ENCODE peak calls at places on chromosomes 12 and 14, in eight cellular contexts. X is kidney epithelial cell; V is IMR-90; I is activated CD4-positive, alpha-beta T cell treated with anti-CD3 and anti-CD28 coated beads, Interleukin-2, amount 50 U/mL, for 24 hours; E is suprapubic skin; W is HCT116; U is AG09319; Z is posterior cingulate gyrus. R is an unnamed sample.

GRCh38 chr12:120581998-120582397 is 796 bp upstream of the POP5 start:
- DNase-seq in X (no peak), V (peak), I (peak), E (no peak), W (no peak), U (no peak), Z (no peak), R (no peak)

GRCh38 chr12:125283521-125283920 is 218.3 kb downstream of the AACS start:
- DNase-seq in X (no peak), V (no peak), I (no peak), E (no peak), W (no peak), U (no peak), Z (no peak), R (no peak)

GRCh38 chr12:94697631-94698030 is 47.3 kb upstream of the TMCC3 start:
- DNase-seq in X (no peak), V (no peak), I (no peak), E (no peak), W (no peak), U (no peak), Z (no peak), R (no peak)

GRCh38 chr12:80064269-80064668 is 35.1 kb upstream of the OTOGL start:
- DNase-seq in X (no peak), V (peak), I (no peak), E (no peak), W (no peak), U (no peak), Z (no peak), R (no peak)

GRCh38 chr12:111359231-111359913 is 9.5 kb downstream of the PHETA1 start:
- DNase-seq in X (no peak), V (no peak), I (peak), E (no peak), W (no peak), U (no peak), Z (no peak), R (no peak)

GRCh38 chr12:20508962-20509361 is 140.6 kb downstream of the PDE3A start:
- DNase-seq in X (no peak), V (no peak), I (no peak), E (no peak), W (no peak), U (no peak), Z (no peak), R (no peak)

GRCh38 chr12:108981835-108982234 is 39.0 kb downstream of the SVOP start:
- DNase-seq in X (no peak), V (no peak), I (no peak), E (no peak), W (no peak), U (no peak), Z (no peak), R (no peak)

GRCh38 chr14:56905282-56905681 is 95.0 kb upstream of the OTX2 start:
- DNase-seq in X (no peak), V (no peak), I (no peak), E (no peak), W (no peak), U (no peak), Z (no peak), R (no peak)

GRCh38 chr14:69816216-69816615 is 19.2 kb upstream of the SLC10A1 start:
- DNase-seq in X (no peak), V (no peak), I (no peak), E (no peak), W (no peak), U (no peak), Z (no peak), R (no peak)

GRCh38 chr12:104793280-104793679 is 164.8 kb downstream of the SLC41A2 start:
- DNase-seq in X (peak), V (peak), I (no peak), E (no peak), W (no peak), U (peak), Z (no peak), R (no peak)

GRCh38 chr14:93490001-93490400 is 59.3 kb downstream of the UNC79 start:
- DNase-seq in X (no peak), V (no peak), I (no peak), E (no peak), W (no peak), U (no peak), Z (no peak), R (no peak)

GRCh38 chr12:67096533-67097318 is 172.4 kb upstream of the CAND1 start:
- DNase-seq in X (peak), V (no peak), I (no peak), E (no peak), W (no peak), U (no peak), Z (no peak), R (no peak)

GRCh38 chr12:19757317-19757877 is 318.1 kb downstream of the AEBP2 start:
- DNase-seq in X (no peak), V (peak), I (no peak), E (no peak), W (peak), U (no peak), Z (no peak), R (no peak)

GRCh38 chr12:1306096-1306495 is 288.3 kb downstream of the FBXL14 start:
- DNase-seq in X (no peak), V (no peak), I (no peak), E (no peak), W (no peak), U (no peak), Z (no peak), R (no peak)

GRCh38 chr14:65872536-65872935 is 460.0 kb downstream of the FUT8 start:
- DNase-seq in X (no peak), V (no peak), I (no peak), E (no peak), W (no peak), U (peak), Z (no peak), R (no peak)

GRCh38 chr14:68181395-68182326 is 362.1 kb downstream of the RAD51B start:
- DNase-seq in X (no peak), V (peak), I (no peak), E (no peak), W (peak), U (no peak), Z (no peak), R (no peak)

GRCh38 chr12:30687265-30687986 is 8.2 kb downstream of the IPO8 start:
- DNase-seq in X (no peak), V (peak), I (no peak), E (no peak), W (no peak), U (no peak), Z (no peak), R (no peak)

GRCh38 chr12:94244165-94245133 is 96.1 kb downstream of the PLXNC1 start:
- DNase-seq in X (no peak), V (no peak), I (peak), E (no peak), W (no peak), U (no peak), Z (no peak), R (no peak)

GRCh38 chr14:75831971-75832370 is 149.8 kb downstream of the TGFB3 start:
- DNase-seq in X (no peak), V (peak), I (no peak), E (no peak), W (no peak), U (no peak), Z (no peak), R (no peak)

GRCh38 chr14:97290977-97291376 is 493.8 kb downstream of the VRK1 start:
- DNase-seq in X (no peak), V (no peak), I (no peak), E (no peak), W (no peak), U (no peak), Z (no peak), R (no peak)

GRCh38 chr12:103401421-103401820 is 94.3 kb downstream of the C12orf42 start:
- DNase-seq in X (peak), V (no peak), I (no peak), E (no peak), W (peak), U (no peak), Z (no peak), R (no peak)

GRCh38 chr12:15664491-15664890 is 124.7 kb downstream of the EPS8 start:
- DNase-seq in X (no peak), V (peak), I (no peak), E (no peak), W (no peak), U (no peak), Z (no peak), R (no peak)

GRCh38 chr12:1668833-1669543 is 21.9 kb upstream of the ADIPOR2 start:
- DNase-seq in X (no peak), V (no peak), I (no peak), E (no peak), W (no peak), U (no peak), Z (no peak), R (no peak)

GRCh38 chr14:75279739-75280447 is 1.3 kb downstream of the FOS start:
- DNase-seq in X (no peak), V (peak), I (no peak), E (no peak), W (no peak), U (no peak), Z (no peak), R (no peak)

GRCh38 chr14:66117600-66117999 is 368.6 kb upstream of the CCDC196 start:
- DNase-seq in X (peak), V (peak), I (no peak), E (no peak), W (peak), U (no peak), Z (no peak), R (no peak)